ENCODE peak calls at places on chromosome 2, in four cellular contexts. N is heart left ventricle; T is CD8-positive, alpha-beta T cell; R is astrocyte of the spinal cord. Y is an unnamed sample.

GRCh38 chr2:2542966-2543555 is 212.0 kb upstream of the MYT1L start:
- DNase-seq in N (no peak), T (no peak), R (no peak), Y (no peak)

GRCh38 chr2:13669607-13670006 is 952.9 kb downstream of the TRIB2 start:
- DNase-seq in N (no peak), T (no peak), R (no peak), Y (no peak)

GRCh38 chr2:224309216-224309615 is 92.7 kb downstream of the FAM124B start:
- DNase-seq in N (no peak), T (no peak), R (peak; percentile 85), Y (no peak)

GRCh38 chr2:9655441-9656269 is 24.9 kb upstream of the YWHAQ start:
- DNase-seq in N (no peak), T (peak; percentile 56), R (peak; percentile 91), Y (peak; percentile 54)

GRCh38 chr2:152710713-152711112 is 6.5 kb downstream of the PRPF40A start:
- DNase-seq in N (no peak), T (no peak), R (no peak), Y (no peak)

GRCh38 chr2:43276517-43276931 is 50.1 kb upstream of the ZFP36L2 start:
- DNase-seq in N (no peak), T (no peak), R (no peak), Y (no peak)

GRCh38 chr2:21650566-21650965 is 526.8 kb downstream of the TDRD15 start:
- DNase-seq in N (no peak), T (no peak), R (no peak), Y (no peak)

GRCh38 chr2:177229448-177230242 is 17.1 kb downstream of the HNRNPA3 start:
- DNase-seq in N (no peak), T (no peak), R (no peak), Y (no peak)

GRCh38 chr2:20050104-20050711 is 1.2 kb downstream of the LAPTM4A start:
- DNase-seq in N (no peak), T (peak; percentile 40), R (peak; percentile 68), Y (peak; percentile 37)

GRCh38 chr2:134119672-134120159 is 134.2 kb upstream of the MGAT5 start:
- DNase-seq in N (peak; percentile 91), T (peak; percentile 83), R (peak; percentile 96), Y (peak; percentile 57)

DNA sequence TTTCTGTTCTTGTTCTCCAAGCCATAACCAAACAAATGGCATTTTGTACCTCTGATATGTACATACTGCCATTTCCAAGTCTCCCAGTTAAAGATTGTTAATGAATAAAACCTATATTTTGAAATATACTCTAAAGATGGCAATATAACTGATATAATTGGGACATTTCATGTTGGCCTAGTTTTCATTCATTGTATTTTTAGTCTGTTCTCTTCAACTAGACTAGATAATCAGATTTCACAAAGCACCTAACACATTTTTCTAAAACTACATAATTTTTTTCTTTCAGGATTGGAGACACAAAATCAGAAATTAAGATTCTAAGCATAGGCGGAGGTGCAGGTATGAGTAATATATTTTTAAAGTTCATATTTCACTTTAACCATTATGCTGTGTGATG is 5.6 kb downstream of the HNMT start:
- DNase-seq in N (no peak), T (no peak), R (no peak), Y (no peak)
- H3K4me3 ChIP-seq in N (no peak overlapping the region), T (no peak overlapping the region), R (no peak overlapping the region), Y (no peak overlapping the region)

GRCh38 chr2:42030196-42030759 is 17.5 kb upstream of the PKDCC start:
- DNase-seq in N (no peak), T (no peak), R (no peak), Y (no peak)
- H3K4me3 ChIP-seq in N (no peak overlapping the region), T (no peak overlapping the region), R (no peak overlapping the region), Y (no peak overlapping the region)

GRCh38 chr2:200471324-200471848 is 38.5 kb downstream of the KCTD18 start:
- DNase-seq in N (no peak), T (peak; percentile 27), R (no peak), Y (peak; percentile 60)

GRCh38 chr2:200469708-200470600 is 39.9 kb downstream of the KCTD18 start:
- DNase-seq in N (no peak), T (no peak), R (no peak), Y (no peak)

GRCh38 chr2:200463449-200463848 is 46.4 kb downstream of the KCTD18 start:
- DNase-seq in N (no peak), T (no peak), R (no peak), Y (no peak)

GRCh38 chr2:200467806-200468686 is 41.8 kb downstream of the KCTD18 start:
- DNase-seq in N (no peak), T (no peak), R (no peak), Y (no peak)

GRCh38 chr2:200466703-200467418 is 43.0 kb downstream of the KCTD18 start:
- DNase-seq in N (peak; percentile 21), T (peak; percentile 14), R (no peak), Y (no peak)
- H3K4me3 ChIP-seq in N (peak overlapping the region; percentile 0), T (peak overlapping the region; percentile 28), R (no peak overlapping the region), Y (no peak overlapping the region)

GRCh38 chr2:205675861-205676516 is 6.3 kb upstream of the NRP2 start:
- DNase-seq in N (no peak), T (no peak), R (peak; percentile 73), Y (no peak)
- H3K4me3 ChIP-seq in N (peak overlapping the region; percentile 9), T (no peak overlapping the region), R (no peak overlapping the region), Y (no peak overlapping the region)

GRCh38 chr2:240685771-240686371 is 3.2 kb upstream of the AQP12B start:
- DNase-seq in N (no peak), T (peak; percentile 9), R (no peak), Y (no peak)

GRCh38 chr2:240688563-240688919 is 3.1 kb upstream of the AQP12A start:
- DNase-seq in N (no peak), T (no peak), R (no peak), Y (no peak)

GRCh38 chr2:240687741-240688562 is 3.7 kb upstream of the AQP12A start:
- DNase-seq in N (no peak), T (peak; percentile 7), R (no peak), Y (no peak)

GRCh38 chr2:240686460-240686859 is 3.8 kb upstream of the AQP12B start:
- DNase-seq in N (no peak), T (no peak), R (no peak), Y (no peak)

GRCh38 chr2:240687045-240687740 is 4.5 kb upstream of the AQP12A start:
- DNase-seq in N (no peak), T (peak; percentile 7), R (no peak), Y (no peak)
- H3K4me3 ChIP-seq in N (no peak overlapping the region), T (no peak overlapping the region), R (no peak overlapping the region), Y (no peak overlapping the region)

DNA sequence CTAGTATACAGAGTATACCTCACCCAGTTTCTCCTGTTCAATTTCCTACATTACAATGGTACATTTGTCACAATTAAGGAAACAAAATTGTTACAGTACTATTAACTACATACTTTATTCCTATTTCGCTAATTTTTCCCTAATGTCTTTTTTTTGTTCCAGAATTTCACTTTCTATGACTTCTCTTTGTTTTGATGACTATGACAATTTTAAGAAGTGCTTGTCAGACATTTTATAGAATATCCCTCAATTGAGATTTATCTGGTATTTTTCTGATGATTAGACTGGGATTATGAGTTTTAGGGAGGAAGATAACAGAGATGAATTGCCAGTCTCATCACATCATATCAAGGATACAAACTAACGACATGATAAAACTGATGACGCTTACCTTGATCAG is 211.8 kb upstream of the STON1 start:
- DNase-seq in N (no peak), T (no peak), R (no peak), Y (no peak)
- H3K4me3 ChIP-seq in N (no peak overlapping the region), T (no peak overlapping the region), R (no peak overlapping the region), Y (no peak overlapping the region)

GRCh38 chr2:230891108-230891507 is 26.4 kb downstream of the ITM2C start:
- DNase-seq in N (no peak), T (no peak), R (no peak), Y (no peak)

GRCh38 chr2:230893881-230894781 is 29.4 kb downstream of the ITM2C start:
- DNase-seq in N (no peak), T (peak; percentile 27), R (peak; percentile 5), Y (no peak)

GRCh38 chr2:230891509-230891908 is 26.8 kb downstream of the ITM2C start:
- DNase-seq in N (no peak), T (no peak), R (no peak), Y (no peak)

GRCh38 chr2:230895536-230896345 is 29.3 kb downstream of the GPR55 start:
- DNase-seq in N (no peak), T (no peak), R (no peak), Y (no peak)

GRCh38 chr2:230893338-230893737 is 28.6 kb downstream of the ITM2C start:
- DNase-seq in N (no peak), T (no peak), R (no peak), Y (no peak)
- H3K4me3 ChIP-seq in N (no peak overlapping the region), T (no peak overlapping the region), R (no peak overlapping the region), Y (no peak overlapping the region)

GRCh38 chr2:144225077-144225476 is 294.8 kb downstream of the ZEB2 start:
- DNase-seq in N (no peak), T (no peak), R (no peak), Y (no peak)
- H3K4me3 ChIP-seq in N (no peak overlapping the region), T (no peak overlapping the region), R (no peak overlapping the region), Y (no peak overlapping the region)

Y was measured in GM12864.